ENCODE peak calls at places on chromosomes 6 and 20, in five cellular contexts. One of them, this sample, is unnamed.

GRCh38 chr20:25323486-25324246 is 67.0 kb downstream of the ABHD12 start:
- DNase-seq in fibroblast of the conjunctiva: no peak
- DNase-seq in NCI-H1105: no peak
- DNase-seq in LHCN-M2: no peak
- DNase-seq in AG10803: no peak
- DNase-seq in this sample: no peak

GRCh38 chr20:61507778-61508177 is 255.7 kb downstream of the CDH4 start:
- DNase-seq in AG10803: no peak
- DNase-seq in LHCN-M2: no peak
- DNase-seq in fibroblast of the conjunctiva: no peak
- DNase-seq in NCI-H1105: no peak
- DNase-seq in this sample: no peak

GRCh38 chr20:9995514-9996272 is 39.1 kb upstream of the ANKEF1 start:
- DNase-seq in LHCN-M2: no peak
- DNase-seq in AG10803: no peak
- DNase-seq in NCI-H1105: no peak
- DNase-seq in fibroblast of the conjunctiva: no peak
- DNase-seq in this sample: no peak

GRCh38 chr6:128494440-128494839 is 26.0 kb downstream of the PTPRK start:
- DNase-seq in fibroblast of the conjunctiva: no peak
- DNase-seq in AG10803: no peak
- DNase-seq in NCI-H1105: no peak
- DNase-seq in LHCN-M2: no peak
- DNase-seq in this sample: no peak

GRCh38 chr6:12776291-12776690 is 59.7 kb downstream of the PHACTR1 start:
- DNase-seq in LHCN-M2: peak; percentile 59
- DNase-seq in fibroblast of the conjunctiva: no peak
- DNase-seq in NCI-H1105: no peak
- DNase-seq in AG10803: no peak
- DNase-seq in this sample: no peak

GRCh38 chr6:16446241-16446640 is 207.9 kb downstream of the GMPR start:
- DNase-seq in LHCN-M2: peak; percentile 32
- DNase-seq in AG10803: peak; percentile 59
- DNase-seq in fibroblast of the conjunctiva: no peak
- DNase-seq in NCI-H1105: no peak
- DNase-seq in this sample: peak; percentile 8

GRCh38 chr6:20661721-20662120 is 127.5 kb downstream of the CDKAL1 start:
- DNase-seq in NCI-H1105: peak; percentile 94
- DNase-seq in fibroblast of the conjunctiva: peak; percentile 42
- DNase-seq in LHCN-M2: peak; percentile 41
- DNase-seq in AG10803: peak; percentile 1
- DNase-seq in this sample: peak; percentile 8

GRCh38 chr6:168704678-168705077 is 263.7 kb downstream of the SMOC2 start:
- DNase-seq in LHCN-M2: no peak
- DNase-seq in NCI-H1105: no peak
- DNase-seq in AG10803: no peak
- DNase-seq in fibroblast of the conjunctiva: no peak
- DNase-seq in this sample: no peak

GRCh38 chr6:26530203-26530602 is 8.0 kb upstream of the HMGN4 start:
- DNase-seq in fibroblast of the conjunctiva: no peak
- DNase-seq in LHCN-M2: no peak
- DNase-seq in NCI-H1105: no peak
- DNase-seq in AG10803: no peak
- DNase-seq in this sample: no peak

GRCh38 chr6:130853555-130854183 is 26.5 kb downstream of the SMLR1 start:
- DNase-seq in LHCN-M2: peak; percentile 48
- DNase-seq in NCI-H1105: no peak
- DNase-seq in fibroblast of the conjunctiva: no peak
- DNase-seq in AG10803: peak; percentile 62
- DNase-seq in this sample: peak; percentile 70